ENCODE peak calls at places on chromosomes 1 and 21, in nine cellular contexts. Z is kidney epithelial cell; G is OCI-LY7; M is fibroblast of lung; J is NCI-H1092 treated with DMSO at 0.1 percent for 48 hours; N is central memory CD4-positive, alpha-beta T cell; O is activated CD4-positive, alpha-beta T cell treated with anti-CD3 and anti-CD28 coated beads, Interleukin-2, amount 50 U/mL, for 1 hour; V is HTR-8/SVneo; E is stimulated activated CD4-positive, alpha-beta T cell treated with anti-CD3 and anti-CD28 coated beads, Interleukin-4, amount 100 ng/mL, for 1 hour. B is an unnamed sample.

GRCh38 chr1:67376381-67376780 is 53.8 kb downstream of the SERBP1 start:
- DNase-seq in E (no peak), V (no peak), M (no peak), O (no peak), G (no peak), Z (no peak), N (no peak), J (no peak), B (no peak)

GRCh38 chr1:108533351-108534083 is 26.4 kb upstream of the EEIG2 start:
- DNase-seq in O (no peak), Z (no peak), V (no peak), G (no peak), M (no peak), J (no peak), N (no peak), E (no peak), B (no peak)

GRCh38 chr1:10143961-10144485 is 66.3 kb upstream of the KIF1B start:
- DNase-seq in O (no peak), N (no peak), Z (no peak), V (no peak), M (no peak), G (no peak), E (no peak), J (no peak), B (no peak)

GRCh38 chr1:17717595-17717994 is 37.5 kb upstream of the ACTL8 start:
- DNase-seq in V (no peak), G (no peak), O (no peak), M (no peak), Z (peak), J (peak), N (no peak), E (no peak), B (no peak)

GRCh38 chr1:199151634-199152429 is 513.0 kb downstream of the PTPRC start:
- DNase-seq in Z (no peak), E (no peak), J (no peak), V (no peak), O (no peak), M (no peak), G (no peak), N (no peak), B (no peak)

GRCh38 chr1:101452825-101453224 is 216.0 kb downstream of the S1PR1 start:
- DNase-seq in O (no peak), V (no peak), N (no peak), G (no peak), Z (no peak), E (no peak), J (no peak), M (no peak), B (no peak)

GRCh38 chr1:115299266-115299665 is 38.8 kb downstream of the NGF start:
- DNase-seq in J (no peak), M (peak), E (no peak), V (no peak), N (no peak), G (no peak), O (no peak), Z (no peak), B (no peak)

GRCh38 chr1:57831624-57832023 is 407.8 kb upstream of the DAB1 start:
- DNase-seq in N (no peak), Z (peak), E (no peak), M (peak), O (no peak), V (no peak), J (no peak), G (no peak), B (peak)

GRCh38 chr21:27581168-27581567 is 614.3 kb upstream of the ADAMTS5 start:
- DNase-seq in J (no peak), N (no peak), O (no peak), E (no peak), Z (no peak), M (peak), G (no peak), V (no peak), B (peak)

GRCh38 chr1:168057921-168058320 is 78.8 kb downstream of the GPR161 start:
- DNase-seq in M (peak), N (no peak), O (no peak), G (no peak), E (no peak), Z (no peak), J (no peak), V (no peak), B (peak)

GRCh38 chr1:47479664-47480063 is 41.8 kb downstream of the FOXD2 start:
- DNase-seq in M (no peak), V (no peak), J (no peak), E (no peak), G (no peak), O (no peak), N (no peak), Z (no peak), B (no peak)

GRCh38 chr1:243462929-243463697 is 207.3 kb downstream of the SDCCAG8 start:
- DNase-seq in O (no peak), M (no peak), Z (no peak), V (no peak), J (no peak), E (no peak), N (no peak), G (no peak), B (no peak)

GRCh38 chr21:25350056-25350455 is 257.2 kb downstream of the MRPL39 start:
- DNase-seq in N (no peak), M (peak), E (peak), Z (no peak), G (no peak), O (peak), V (peak), J (no peak), B (peak)

GRCh38 chr1:158687037-158687436 is 522 bp upstream of the SPTA1 start:
- DNase-seq in M (no peak), J (no peak), V (no peak), N (no peak), O (no peak), E (no peak), Z (no peak), G (no peak), B (no peak)

GRCh38 chr1:217506878-217507277 is 124.0 kb downstream of the GPATCH2 start:
- DNase-seq in O (no peak), G (no peak), E (no peak), N (no peak), Z (no peak), J (no peak), V (no peak), M (peak), B (no peak)

GRCh38 chr1:50426702-50427085 is 3.5 kb upstream of the DMRTA2 start:
- DNase-seq in G (no peak), Z (no peak), O (no peak), E (no peak), M (no peak), J (no peak), N (no peak), V (no peak), B (no peak)

GRCh38 chr21:27047331-27048314 is 80.7 kb upstream of the ADAMTS5 start:
- DNase-seq in Z (no peak), M (peak), O (no peak), V (peak), G (no peak), J (no peak), N (no peak), E (no peak), B (peak)

GRCh38 chr1:234544094-234544579 is 65.2 kb upstream of the TARBP1 start:
- DNase-seq in J (peak), G (no peak), V (peak), E (peak), Z (peak), N (peak), O (peak), M (peak), B (peak)

GRCh38 chr1:223258751-223259177 is 105.2 kb downstream of the SUSD4 start:
- DNase-seq in N (no peak), Z (peak), G (no peak), M (peak), E (no peak), V (peak), J (no peak), O (no peak), B (peak)

GRCh38 chr1:181514298-181515290 is 31.3 kb downstream of the CACNA1E start:
- DNase-seq in O (no peak), M (no peak), N (no peak), J (peak), G (no peak), V (no peak), E (no peak), Z (no peak), B (no peak)

GRCh38 chr1:31888281-31888680 is 49.9 kb downstream of the PTP4A2 start:
- DNase-seq in V (no peak), N (no peak), G (no peak), Z (no peak), E (no peak), J (no peak), M (no peak), O (no peak), B (no peak)

GRCh38 chr1:184425449-184426277 is 38.8 kb downstream of the C1orf21 start:
- DNase-seq in O (no peak), J (no peak), Z (no peak), E (no peak), V (no peak), M (no peak), G (no peak), N (no peak), B (no peak)

GRCh38 chr1:207822602-207823451 is 71.0 kb downstream of the CD46 start:
- DNase-seq in G (peak), V (no peak), N (peak), E (peak), O (peak), Z (no peak), J (peak), M (no peak), B (peak)

GRCh38 chr1:198837276-198838021 is 198.6 kb downstream of the PTPRC start:
- DNase-seq in G (peak), V (no peak), N (no peak), O (no peak), M (no peak), E (no peak), J (no peak), Z (no peak), B (no peak)

GRCh38 chr1:27345272-27345671 is 3.5 kb downstream of the SYTL1 start:
- DNase-seq in O (no peak), J (no peak), G (no peak), V (no peak), M (no peak), E (no peak), Z (no peak), N (no peak), B (no peak)

GRCh38 chr1:228964178-228964819 is 229.0 kb downstream of the RHOU start:
- DNase-seq in O (no peak), M (peak), Z (peak), E (no peak), J (no peak), V (peak), G (no peak), N (no peak), B (peak)

GRCh38 chr1:224070521-224070920 is 43.4 kb upstream of the FBXO28 start:
- DNase-seq in G (no peak), N (no peak), Z (no peak), M (no peak), V (no peak), E (no peak), J (no peak), O (no peak), B (no peak)

GRCh38 chr1:193537266-193538003 is 351.0 kb upstream of the B3GALT2 start:
- DNase-seq in M (no peak), N (peak), E (peak), V (no peak), G (peak), Z (no peak), J (no peak), O (peak), B (no peak)

GRCh38 chr21:41210405-41211040 is 42.6 kb downstream of the BACE2 start:
- DNase-seq in M (peak), E (no peak), J (no peak), Z (no peak), N (no peak), O (no peak), V (no peak), G (no peak), B (no peak)

GRCh38 chr1:196608401-196609113 is at the start of gene KCNT2:
- DNase-seq in G (no peak), Z (peak), E (peak), J (peak), N (no peak), V (peak), O (no peak), M (peak), B (peak)

GRCh38 chr1:15950763-15951295 is 25.1 kb downstream of the ZBTB17 start:
- DNase-seq in O (peak), E (peak), N (peak), Z (no peak), G (no peak), M (peak), J (no peak), V (peak), B (peak)

GRCh38 chr1:226063362-226064167 is 1.0 kb downstream of the H3-3A start:
- DNase-seq in N (peak), J (peak), M (peak), E (peak), G (peak), V (no peak), O (peak), Z (no peak), B (peak)

GRCh38 chr1:217354900-217355299 is 276.0 kb downstream of the GPATCH2 start:
- DNase-seq in M (no peak), N (no peak), Z (peak), J (no peak), E (no peak), V (no peak), G (no peak), O (no peak), B (no peak)

GRCh38 chr1:30161953-30162352 is 561.4 kb downstream of the MATN1 start:
- DNase-seq in M (no peak), O (no peak), V (no peak), E (no peak), J (no peak), G (no peak), Z (no peak), N (no peak), B (no peak)

GRCh38 chr1:205972081-205972480 is 28.8 kb upstream of the SLC26A9 start:
- DNase-seq in V (no peak), O (no peak), E (no peak), J (no peak), N (no peak), G (no peak), Z (no peak), M (no peak), B (no peak)

GRCh38 chr1:228043281-228043845 is 36.6 kb downstream of the WNT3A start:
- DNase-seq in N (no peak), E (no peak), G (no peak), V (no peak), M (peak), Z (peak), O (no peak), J (no peak), B (no peak)

GRCh38 chr1:198934901-198935301 is 296.1 kb downstream of the PTPRC start:
- DNase-seq in M (peak), V (no peak), J (no peak), O (peak), Z (no peak), E (peak), N (peak), G (peak), B (peak)

GRCh38 chr1:59730302-59730701 is 84.4 kb upstream of the HOOK1 start:
- DNase-seq in M (peak), V (no peak), E (no peak), N (no peak), Z (peak), O (no peak), G (no peak), J (no peak), B (peak)

GRCh38 chr1:199242162-199242561 is 603.3 kb downstream of the PTPRC start:
- DNase-seq in G (peak), M (no peak), Z (no peak), O (no peak), J (no peak), N (no peak), E (no peak), V (no peak), B (no peak)

GRCh38 chr1:38274974-38275373 is 228.4 kb upstream of the POU3F1 start:
- DNase-seq in O (no peak), V (no peak), G (no peak), M (peak), J (no peak), Z (no peak), E (no peak), N (no peak), B (no peak)